ENCODE peak calls at places on chromosomes 12 and 14, in four cellular contexts. L is dermis microvascular lymphatic vessel endothelial cell; R is caudate nucleus; D is stimulated activated CD4-positive, alpha-beta T cell treated with anti-CD3 and anti-CD28 coated beads, Interleukin-15, amount 100 ng/mL, for 1 hour. U is an unnamed sample.

GRCh38 chr12:46360370-46360769 is 12.2 kb downstream of the SLC38A2 start:
- DNase-seq in L (no peak), R (no peak), D (no peak), U (no peak)

GRCh38 chr12:38516418-38516817 is 199.8 kb downstream of the ALG10B start:
- DNase-seq in L (no peak), R (no peak), D (no peak), U (no peak)

GRCh38 chr14:104194016-104194415 is 55.6 kb downstream of the KIF26A start:
- DNase-seq in L (no peak), R (no peak), D (no peak), U (no peak)

GRCh38 chr12:76041406-76041805 is 9.8 kb upstream of the PHLDA1 start:
- DNase-seq in L (no peak), R (no peak), D (no peak), U (no peak)

GRCh38 chr12:49225551-49226166 is 36.8 kb upstream of the TUBA1A start:
- DNase-seq in L (peak; percentile 62), R (no peak), D (no peak), U (no peak)

GRCh38 chr12:15728118-15728598 is 61.0 kb downstream of the EPS8 start:
- DNase-seq in L (peak; percentile 87), R (no peak), D (no peak), U (no peak)

GRCh38 chr14:98798099-98798498 is 473.9 kb downstream of the BCL11B start:
- DNase-seq in L (no peak), R (no peak), D (no peak), U (no peak)

GRCh38 chr12:89390802-89391673 is 38.7 kb upstream of the DUSP6 start:
- DNase-seq in L (peak; percentile 52), R (no peak), D (no peak), U (no peak)

GRCh38 chr12:8590842-8591545 is 21.7 kb downstream of the AICDA start:
- DNase-seq in L (no peak), R (peak; percentile 29), D (no peak), U (no peak)

GRCh38 chr14:61025239-61026223 is 44.5 kb downstream of the SLC38A6 start:
- DNase-seq in L (peak; percentile 78), R (peak; percentile 75), D (no peak), U (peak; percentile 51)

GRCh38 chr12:116528067-116528466 is 31.1 kb upstream of the MAP1LC3B2 start:
- DNase-seq in L (peak; percentile 41), R (no peak), D (no peak), U (no peak)

GRCh38 chr14:30223385-30223785 is 295.7 kb upstream of the PRKD1 start:
- DNase-seq in L (peak; percentile 99), R (no peak), D (no peak), U (no peak)

GRCh38 chr12:78392918-78393317 is 471.7 kb upstream of the SYT1 start:
- DNase-seq in L (peak; percentile 5), R (peak; percentile 16), D (no peak), U (no peak)

GRCh38 chr12:26028953-26029740 is 70.7 kb downstream of the RASSF8 start:
- DNase-seq in L (peak; percentile 62), R (peak; percentile 14), D (no peak), U (peak; percentile 67)

GRCh38 chr12:4011597-4011996 is 138.4 kb upstream of the PARP11 start:
- DNase-seq in L (peak; percentile 24), R (no peak), D (no peak), U (no peak)

GRCh38 chr12:1284611-1285010 is 293.6 kb downstream of the ERC1 start:
- DNase-seq in L (no peak), R (no peak), D (no peak), U (no peak)

GRCh38 chr12:2682301-2683282 is 112.2 kb upstream of the FKBP4 start:
- DNase-seq in L (peak; percentile 26), R (no peak), D (no peak), U (no peak)

GRCh38 chr12:111418594-111418880 is 12.8 kb downstream of the SH2B3 start:
- DNase-seq in L (no peak), R (no peak), D (no peak), U (no peak)

GRCh38 chr12:52243264-52243773 is 10.3 kb downstream of the KRT7 start:
- DNase-seq in L (peak; percentile 58), R (no peak), D (no peak), U (no peak)

GRCh38 chr12:87849074-87849473 is 180.1 kb downstream of the C12orf50 start:
- DNase-seq in L (no peak), R (no peak), D (no peak), U (no peak)

GRCh38 chr12:7042847-7043246 is 17.7 kb upstream of the C1S start:
- DNase-seq in L (peak; percentile 38), R (no peak), D (no peak), U (peak; percentile 20)

GRCh38 chr12:26938660-26939185 is 453 bp downstream of the FGFR1OP2 start:
- DNase-seq in L (peak; percentile 6), R (peak; percentile 53), D (no peak), U (no peak)

GRCh38 chr12:2384533-2385328 is 331.9 kb downstream of the CACNA1C start:
- DNase-seq in L (no peak), R (no peak), D (no peak), U (no peak)

GRCh38 chr14:87334997-87335675 is 657.8 kb downstream of the GALC start:
- DNase-seq in L (no peak), R (no peak), D (no peak), U (peak; percentile 3)

GRCh38 chr14:24145700-24146621 is at the start of gene PSME2:
- DNase-seq in L (no peak), R (no peak), D (no peak), U (no peak)

GRCh38 chr14:24692382-24693352 is 58.7 kb upstream of the GZMB start:
- DNase-seq in L (no peak), R (no peak), D (no peak), U (no peak)

GRCh38 chr12:48972213-48973021 is 882 bp upstream of the WNT10B start:
- DNase-seq in L (no peak), R (no peak), D (no peak), U (no peak)

GRCh38 chr14:88468396-88468795 is 82.9 kb downstream of the SPATA7 start:
- DNase-seq in L (no peak), R (no peak), D (no peak), U (no peak)

GRCh38 chr14:29274890-29275651 is 508.5 kb downstream of the FOXG1 start:
- DNase-seq in L (no peak), R (no peak), D (no peak), U (no peak)

GRCh38 chr12:57216014-57216891 is at the start of gene NXPH4:
- DNase-seq in L (peak; percentile 11), R (no peak), D (peak; percentile 33), U (no peak)

GRCh38 chr12:98490491-98491453 is 24.6 kb upstream of the TMPO start:
- DNase-seq in L (peak; percentile 80), R (peak; percentile 80), D (peak; percentile 70), U (peak; percentile 79)

GRCh38 chr12:16454481-16454880 is 107.0 kb downstream of the MGST1 start:
- DNase-seq in L (no peak), R (no peak), D (no peak), U (no peak)

GRCh38 chr14:65003394-65003793 is 16.7 kb downstream of the FNTB start:
- DNase-seq in L (no peak), R (no peak), D (no peak), U (no peak)

GRCh38 chr12:10672231-10672868 is 1.5 kb downstream of the STYK1 start:
- DNase-seq in L (no peak), R (no peak), D (no peak), U (no peak)

U was measured in hippocampal formation.